ENCODE peak calls at places on chromosomes 16 and 17, in five cellular contexts. One of them, this sample, is unnamed.

GRCh38 chr17:32226881-32227280 is 38.8 kb upstream of the RHBDL3 start:
- DNase-seq in naive thymus-derived CD8-positive, alpha-beta T cell: no peak
- DNase-seq in germinal center: no peak
- DNase-seq in retina: no peak
- DNase-seq in left ventricle myocardium inferior: no peak
- DNase-seq in this sample: no peak

GRCh38 chr17:57776366-57776765 is 31.3 kb upstream of the CCDC182 start:
- DNase-seq in left ventricle myocardium inferior: no peak
- DNase-seq in naive thymus-derived CD8-positive, alpha-beta T cell: no peak
- DNase-seq in retina: no peak
- DNase-seq in germinal center: no peak
- DNase-seq in this sample: no peak

GRCh38 chr16:57689772-57690558 is 4.6 kb upstream of the DRC7 start:
- DNase-seq in retina: no peak
- DNase-seq in left ventricle myocardium inferior: no peak
- DNase-seq in naive thymus-derived CD8-positive, alpha-beta T cell: peak
- DNase-seq in germinal center: peak
- DNase-seq in this sample: no peak

GRCh38 chr17:29687601-29688000 is 64.9 kb upstream of the CORO6 start:
- DNase-seq in naive thymus-derived CD8-positive, alpha-beta T cell: no peak
- DNase-seq in left ventricle myocardium inferior: no peak
- DNase-seq in retina: no peak
- DNase-seq in germinal center: no peak
- DNase-seq in this sample: no peak

GRCh38 chr17:7803981-7804380 is 30.0 kb upstream of the KDM6B start:
- DNase-seq in germinal center: no peak
- DNase-seq in left ventricle myocardium inferior: no peak
- DNase-seq in naive thymus-derived CD8-positive, alpha-beta T cell: no peak
- DNase-seq in retina: no peak
- DNase-seq in this sample: no peak

GRCh38 chr17:67128700-67129099 is 84.3 kb downstream of the CACNG1 start:
- DNase-seq in left ventricle myocardium inferior: no peak
- DNase-seq in naive thymus-derived CD8-positive, alpha-beta T cell: no peak
- DNase-seq in retina: no peak
- DNase-seq in germinal center: no peak
- DNase-seq in this sample: no peak

GRCh38 chr16:48628359-48628985 is 18.5 kb upstream of the N4BP1 start:
- DNase-seq in naive thymus-derived CD8-positive, alpha-beta T cell: no peak
- DNase-seq in left ventricle myocardium inferior: no peak
- DNase-seq in germinal center: no peak
- DNase-seq in retina: no peak
- DNase-seq in this sample: no peak

GRCh38 chr17:4043862-4044261 is 79.6 kb upstream of the ATP2A3 start:
- DNase-seq in left ventricle myocardium inferior: no peak
- DNase-seq in naive thymus-derived CD8-positive, alpha-beta T cell: peak
- DNase-seq in germinal center: no peak
- DNase-seq in retina: no peak
- DNase-seq in this sample: peak

GRCh38 chr17:9522074-9522473 is 53.5 kb downstream of the STX8 start:
- DNase-seq in naive thymus-derived CD8-positive, alpha-beta T cell: peak
- DNase-seq in retina: peak
- DNase-seq in left ventricle myocardium inferior: no peak
- DNase-seq in germinal center: no peak
- DNase-seq in this sample: no peak

GRCh38 chr17:43431741-43432523 is 33.1 kb downstream of the ARL4D start:
- DNase-seq in left ventricle myocardium inferior: no peak
- DNase-seq in retina: no peak
- DNase-seq in naive thymus-derived CD8-positive, alpha-beta T cell: no peak
- DNase-seq in germinal center: no peak
- DNase-seq in this sample: no peak

GRCh38 chr16:89737341-89738071 is 16.2 kb downstream of the ZNF276 start:
- DNase-seq in retina: no peak
- DNase-seq in naive thymus-derived CD8-positive, alpha-beta T cell: peak
- DNase-seq in germinal center: no peak
- DNase-seq in left ventricle myocardium inferior: no peak
- DNase-seq in this sample: peak

GRCh38 chr17:28370035-28370743 is at the start of gene VTN:
- DNase-seq in left ventricle myocardium inferior: peak
- DNase-seq in naive thymus-derived CD8-positive, alpha-beta T cell: no peak
- DNase-seq in germinal center: no peak
- DNase-seq in retina: peak
- DNase-seq in this sample: no peak

GRCh38 chr16:47309581-47310312 is 151.1 kb downstream of the ITFG1 start:
- DNase-seq in retina: no peak
- DNase-seq in left ventricle myocardium inferior: no peak
- DNase-seq in germinal center: no peak
- DNase-seq in naive thymus-derived CD8-positive, alpha-beta T cell: no peak
- DNase-seq in this sample: no peak

GRCh38 chr17:64788286-64789060 is 126.4 kb upstream of the SMURF2 start:
- DNase-seq in left ventricle myocardium inferior: no peak
- DNase-seq in retina: no peak
- DNase-seq in naive thymus-derived CD8-positive, alpha-beta T cell: no peak
- DNase-seq in germinal center: no peak
- DNase-seq in this sample: no peak

GRCh38 chr16:66588981-66589713 is 9.9 kb downstream of the CMTM2 start:
- DNase-seq in naive thymus-derived CD8-positive, alpha-beta T cell: peak
- DNase-seq in germinal center: peak
- DNase-seq in retina: no peak
- DNase-seq in left ventricle myocardium inferior: no peak
- DNase-seq in this sample: peak

GRCh38 chr17:60604686-60605334 is 4.8 kb downstream of the PPM1D start:
- DNase-seq in germinal center: no peak
- DNase-seq in left ventricle myocardium inferior: no peak
- DNase-seq in retina: no peak
- DNase-seq in naive thymus-derived CD8-positive, alpha-beta T cell: no peak
- DNase-seq in this sample: no peak

GRCh38 chr16:11139624-11140375 is 116.2 kb downstream of the SOCS1 start:
- DNase-seq in retina: no peak
- DNase-seq in naive thymus-derived CD8-positive, alpha-beta T cell: peak
- DNase-seq in left ventricle myocardium inferior: no peak
- DNase-seq in germinal center: no peak
- DNase-seq in this sample: peak

GRCh38 chr17:68565656-68566055 is 35.5 kb downstream of the FAM20A start:
- DNase-seq in retina: no peak
- DNase-seq in left ventricle myocardium inferior: no peak
- DNase-seq in germinal center: no peak
- DNase-seq in naive thymus-derived CD8-positive, alpha-beta T cell: no peak
- DNase-seq in this sample: no peak

GRCh38 chr17:58354541-58355216 is 2.7 kb upstream of the SUPT4H1 start:
- DNase-seq in naive thymus-derived CD8-positive, alpha-beta T cell: no peak
- DNase-seq in retina: no peak
- DNase-seq in left ventricle myocardium inferior: no peak
- DNase-seq in germinal center: no peak
- DNase-seq in this sample: no peak

GRCh38 chr17:44170499-44171201 is at the start of gene ASB16:
- DNase-seq in germinal center: no peak
- DNase-seq in left ventricle myocardium inferior: peak
- DNase-seq in retina: peak
- DNase-seq in naive thymus-derived CD8-positive, alpha-beta T cell: no peak
- DNase-seq in this sample: no peak

GRCh38 chr17:71679832-71680231 is 441.0 kb upstream of the SOX9 start:
- DNase-seq in left ventricle myocardium inferior: no peak
- DNase-seq in naive thymus-derived CD8-positive, alpha-beta T cell: no peak
- DNase-seq in germinal center: no peak
- DNase-seq in retina: no peak
- DNase-seq in this sample: no peak

GRCh38 chr16:17408296-17408695 is 62.5 kb downstream of the XYLT1 start:
- DNase-seq in left ventricle myocardium inferior: no peak
- DNase-seq in germinal center: no peak
- DNase-seq in retina: no peak
- DNase-seq in naive thymus-derived CD8-positive, alpha-beta T cell: no peak
- DNase-seq in this sample: no peak

GRCh38 chr16:64152010-64152767 is 969.7 kb downstream of the CDH11 start:
- DNase-seq in germinal center: no peak
- DNase-seq in left ventricle myocardium inferior: no peak
- DNase-seq in retina: no peak
- DNase-seq in naive thymus-derived CD8-positive, alpha-beta T cell: no peak
- DNase-seq in this sample: no peak

GRCh38 chr17:64343833-64344637 is 46.6 kb downstream of the PECAM1 start:
- DNase-seq in germinal center: no peak
- DNase-seq in naive thymus-derived CD8-positive, alpha-beta T cell: no peak
- DNase-seq in retina: peak
- DNase-seq in left ventricle myocardium inferior: peak
- DNase-seq in this sample: no peak

GRCh38 chr16:63613701-63614100 is 1508.2 kb downstream of the CDH11 start:
- DNase-seq in left ventricle myocardium inferior: no peak
- DNase-seq in retina: no peak
- DNase-seq in naive thymus-derived CD8-positive, alpha-beta T cell: no peak
- DNase-seq in germinal center: no peak
- DNase-seq in this sample: no peak

GRCh38 chr16:580141-580945 is 9.5 kb upstream of the RAB40C start:
- DNase-seq in germinal center: no peak
- DNase-seq in left ventricle myocardium inferior: no peak
- DNase-seq in retina: no peak
- DNase-seq in naive thymus-derived CD8-positive, alpha-beta T cell: no peak
- DNase-seq in this sample: no peak

GRCh38 chr17:82802141-82802540 is 37.7 kb downstream of the ZNF750 start:
- DNase-seq in left ventricle myocardium inferior: no peak
- DNase-seq in naive thymus-derived CD8-positive, alpha-beta T cell: no peak
- DNase-seq in germinal center: no peak
- DNase-seq in retina: no peak
- DNase-seq in this sample: no peak

This sample was measured in CD4-positive, alpha-beta T cell.